ENCODE peak calls at places on chromosomes 12 and 14, in nine cellular contexts. Q is body of pancreas, T is RWPE2, W is psoas muscle, V is ovary, D is mucosa of descending colon, Z is cardiac muscle cell, X is neural progenitor cell, I is tibial artery. C is an unnamed sample. For H3K4me1, the result is how much of the 10 kb centered on the place peaks cover.

GRCh38 chr12:45244561-45245348 is 28.9 kb downstream of the ANO6 start:
- DNase-seq in Q (peak), T (no peak), W (no peak), V (no peak), D (peak), Z (peak), X (no peak), I (no peak), C (no peak)

GRCh38 chr12:122427403-122427802 is 4.9 kb upstream of the CLIP1 start:
- DNase-seq in Q (no peak), T (no peak), W (no peak), V (no peak), D (no peak), Z (no peak), X (no peak), I (no peak), C (no peak)

GRCh38 chr12:105841880-105842279 is 296.9 kb downstream of the NUAK1 start:
- DNase-seq in Q (no peak), T (no peak), W (no peak), V (no peak), D (no peak), Z (no peak), X (no peak), I (no peak), C (no peak)

GRCh38 chr12:25272937-25273526 is 22.3 kb upstream of the KRAS start:
- DNase-seq in Q (no peak), T (no peak), W (no peak), V (no peak), D (no peak), Z (no peak), X (no peak), I (no peak), C (no peak)

GRCh38 chr12:2750185-2750584 is 44.6 kb upstream of the FKBP4 start:
- DNase-seq in Q (no peak), T (no peak), W (no peak), V (no peak), D (no peak), Z (no peak), X (no peak), I (no peak), C (no peak)

GRCh38 chr14:58216544-58216943 is 16.6 kb downstream of the ACTR10 start:
- DNase-seq in Q (no peak), T (no peak), W (no peak), V (no peak), D (no peak), Z (no peak), X (no peak), I (no peak), C (no peak)

GRCh38 chr12:42299392-42300308 is 26.2 kb downstream of the ZCRB1 start:
- DNase-seq in Q (no peak), T (no peak), W (no peak), V (no peak), D (peak), Z (peak), X (no peak), I (no peak), C (no peak)

GRCh38 chr14:97021571-97022171 is 224.5 kb downstream of the VRK1 start:
- DNase-seq in Q (no peak), T (no peak), W (no peak), V (no peak), D (no peak), Z (no peak), X (no peak), I (no peak), C (peak)

GRCh38 chr12:46692606-46693005 is 133.2 kb downstream of the SLC38A4 start:
- DNase-seq in Q (no peak), T (no peak), W (no peak), V (no peak), D (no peak), Z (no peak), X (no peak), I (no peak), C (no peak)

GRCh38 chr12:21451529-21451928 is 14.1 kb downstream of the PYROXD1 start:
- DNase-seq in Q (no peak), T (no peak), W (no peak), V (no peak), D (no peak), Z (peak), X (no peak), I (no peak), C (no peak)

GRCh38 chr14:49882826-49883694 is 9.8 kb upstream of the ARF6 start:
- DNase-seq in Q (no peak), T (no peak), W (no peak), V (no peak), D (peak), Z (no peak), X (no peak), I (no peak), C (no peak)

GRCh38 chr12:111775205-111776193 is 8.8 kb downstream of the ALDH2 start:
- DNase-seq in Q (peak), T (no peak), W (peak), V (peak), D (peak), Z (peak), X (no peak), I (peak), C (peak)

GRCh38 chr14:70397746-70398145 is 19.1 kb downstream of the SYNJ2BP start:
- DNase-seq in Q (no peak), T (no peak), W (no peak), V (no peak), D (no peak), Z (no peak), X (no peak), I (no peak), C (no peak)

GRCh38 chr14:70401643-70402042 is 15.2 kb downstream of the SYNJ2BP start:
- DNase-seq in Q (no peak), T (no peak), W (no peak), V (no peak), D (no peak), Z (no peak), X (no peak), I (no peak), C (no peak)

GRCh38 chr14:70398280-70398679 is 18.6 kb downstream of the SYNJ2BP start:
- DNase-seq in Q (no peak), T (no peak), W (no peak), V (no peak), D (no peak), Z (no peak), X (no peak), I (no peak), C (no peak)

GRCh38 chr14:70394674-70395073 is 22.2 kb downstream of the SYNJ2BP start:
- DNase-seq in Q (no peak), T (no peak), W (no peak), V (no peak), D (no peak), Z (no peak), X (no peak), I (no peak), C (no peak)

GRCh38 chr14:70398706-70399431 is 18.0 kb downstream of the SYNJ2BP start:
- DNase-seq in Q (no peak), T (peak), W (no peak), V (no peak), D (no peak), Z (no peak), X (no peak), I (no peak), C (peak)
- TF ChIP-seq CTCF in Q (no peak), T (no peak), W (no peak), V (no peak), D (no peak), Z (no peak), X (no peak), I (no peak), C (no peak)

GRCh38 chr12:89354630-89354931 is 2.3 kb upstream of the DUSP6 start:
- DNase-seq in Q (peak), T (no peak), W (no peak), V (no peak), D (no peak), Z (no peak), X (no peak), I (no peak), C (no peak)
- H3K4me1 ChIP-seq in Q (under half), T (under half), W (under half), V (under half), D (under half), Z (under half), X (under half), I (under half), C (under half)

DNA sequence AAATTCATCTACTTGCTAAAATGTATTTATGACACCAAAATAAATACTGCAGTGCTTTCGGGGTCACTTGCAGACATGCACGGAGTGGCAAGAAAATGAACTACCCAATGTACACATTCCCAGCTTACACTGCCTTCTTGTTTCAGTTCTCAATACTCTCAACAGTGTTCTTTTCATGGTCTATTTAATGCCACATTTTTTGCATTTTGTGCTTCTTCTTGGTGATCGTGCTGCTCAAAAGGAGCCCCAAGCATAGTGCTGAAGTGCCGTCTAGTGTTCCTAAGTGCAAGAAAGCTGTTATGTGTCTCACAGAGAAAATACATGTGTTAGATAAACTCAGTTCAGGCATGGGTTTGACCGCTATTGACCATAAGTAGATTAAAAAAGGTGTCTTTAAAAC is 127.9 kb downstream of the PRKD1 start:
- DNase-seq in Q (no peak), T (no peak), W (no peak), V (no peak), D (no peak), Z (no peak), X (no peak), I (no peak), C (no peak)
- TF ChIP-seq CTCF in Q (no peak), T (no peak), W (no peak), V (no peak), D (no peak), Z (no peak), X (no peak), I (no peak), C (no peak)

DNA sequence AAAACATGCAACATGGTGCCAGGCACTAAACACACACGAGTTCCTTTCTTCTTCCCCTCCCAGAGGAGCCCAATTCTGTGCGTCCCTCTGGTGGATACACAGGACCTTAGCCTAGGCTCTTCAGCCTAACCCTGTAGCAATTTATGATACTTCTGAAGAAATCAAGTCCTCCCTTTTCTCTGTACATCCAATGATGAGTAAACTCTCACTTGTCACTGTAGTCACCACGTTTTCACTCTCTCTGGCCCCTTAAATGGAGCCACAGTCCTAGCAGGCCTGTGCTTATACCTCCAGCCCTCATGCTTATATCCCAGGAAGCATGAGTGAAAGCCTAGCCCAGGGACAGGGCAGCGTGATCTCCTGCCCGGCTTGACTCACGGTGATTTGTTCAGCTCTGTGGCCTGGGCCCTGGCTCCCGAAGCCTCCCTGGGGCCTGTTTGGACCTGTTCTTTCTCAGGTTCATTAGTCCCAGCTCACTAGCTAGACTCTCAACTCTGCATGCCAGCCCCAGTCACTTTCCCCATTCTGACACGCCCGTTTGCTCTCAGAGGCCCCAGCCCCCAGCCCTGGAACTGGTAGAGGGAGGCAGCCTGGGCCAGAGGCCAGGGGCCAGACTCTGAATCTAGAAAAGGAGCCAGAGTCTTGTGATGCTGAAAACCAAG is 24.1 kb upstream of the PLEKHG3 start:
- DNase-seq in Q (no peak), T (peak), W (no peak), V (peak), D (no peak), Z (no peak), X (no peak), I (peak), C (no peak)
- H3K4me1 ChIP-seq in Q (under half), T (under half), W (under half), V (under half), D (under half), Z (under half), X (under half), I (under half), C (under half)

GRCh38 chr14:74531467-74531866 is 37.9 kb downstream of the ISCA2 start:
- DNase-seq in Q (no peak), T (no peak), W (no peak), V (no peak), D (peak), Z (peak), X (peak), I (no peak), C (peak)
- TF ChIP-seq CTCF in Q (no peak), T (peak), W (no peak), V (no peak), D (no peak), Z (peak), X (peak), I (no peak), C (peak)

DNA sequence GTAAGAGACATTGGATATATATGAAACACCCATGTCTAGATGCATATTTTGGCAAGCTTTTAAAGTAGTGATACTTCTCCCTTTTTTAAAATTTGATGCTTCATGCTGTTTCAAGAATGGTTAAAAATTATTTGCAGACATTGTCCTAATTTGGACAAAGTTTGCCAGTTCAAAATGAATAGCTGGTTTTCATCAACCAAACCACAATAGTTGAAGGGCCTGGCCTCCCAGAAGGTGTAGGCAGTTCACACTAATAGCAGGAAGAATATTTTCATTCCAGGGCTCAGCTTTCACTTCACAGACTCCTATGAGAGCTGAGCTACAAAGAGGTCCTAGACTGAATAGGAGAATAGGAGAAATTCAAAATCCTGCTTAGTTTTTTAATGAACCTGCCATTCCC is 78.7 kb downstream of the STXBP6 start:
- DNase-seq in Q (no peak), T (no peak), W (no peak), V (no peak), D (no peak), Z (no peak), X (no peak), I (no peak), C (no peak)
- H3K4me1 ChIP-seq in Q (half or more), T (under half), W (under half), V (under half), D (under half), Z (under half), X (under half), I (under half), C (under half)

GRCh38 chr14:102304611-102305506 is at the start of gene MOK:
- DNase-seq in Q (peak), T (peak), W (peak), V (peak), D (peak), Z (peak), X (peak), I (peak), C (peak)
- TF ChIP-seq CTCF in Q (no peak), T (no peak), W (no peak), V (no peak), D (no peak), Z (no peak), X (no peak), I (no peak), C (no peak)